ENCODE peak calls at places on chromosomes 1 and 21, in four cellular contexts. One of them, this sample, is unnamed.

GRCh38 chr1:171480035-171480434 is 5.3 kb upstream of the PRRC2C start:
- DNase-seq in progenitor cell of endocrine pancreas: no peak
- DNase-seq in bronchial epithelial cell: no peak
- DNase-seq in RWPE1: no peak
- DNase-seq in this sample: no peak

GRCh38 chr1:77044133-77044849 is 174.9 kb downstream of the PIGK start:
- DNase-seq in progenitor cell of endocrine pancreas: no peak
- DNase-seq in bronchial epithelial cell: peak; percentile 64
- DNase-seq in RWPE1: peak; percentile 51
- DNase-seq in this sample: no peak

GRCh38 chr1:200546577-200546976 is 74.0 kb downstream of the KIF14 start:
- DNase-seq in progenitor cell of endocrine pancreas: no peak
- DNase-seq in bronchial epithelial cell: no peak
- DNase-seq in RWPE1: no peak
- DNase-seq in this sample: no peak

GRCh38 chr1:40776236-40777072 is 7.1 kb upstream of the KCNQ4 start:
- DNase-seq in progenitor cell of endocrine pancreas: no peak
- DNase-seq in bronchial epithelial cell: no peak
- DNase-seq in RWPE1: no peak
- DNase-seq in this sample: no peak

GRCh38 chr1:232963366-232963765 is 13.0 kb downstream of the NTPCR start:
- DNase-seq in progenitor cell of endocrine pancreas: no peak
- DNase-seq in bronchial epithelial cell: no peak
- DNase-seq in RWPE1: no peak
- DNase-seq in this sample: no peak

GRCh38 chr1:89667691-89668090 is 34.8 kb downstream of the LRRC8C start:
- DNase-seq in progenitor cell of endocrine pancreas: no peak
- DNase-seq in bronchial epithelial cell: no peak
- DNase-seq in RWPE1: no peak
- DNase-seq in this sample: no peak

GRCh38 chr21:33977721-33978369 is 62.2 kb upstream of the ATP5PO start:
- DNase-seq in progenitor cell of endocrine pancreas: no peak
- DNase-seq in bronchial epithelial cell: no peak
- DNase-seq in RWPE1: no peak
- DNase-seq in this sample: no peak

GRCh38 chr1:118154220-118154619 is 30.8 kb downstream of the SPAG17 start:
- DNase-seq in progenitor cell of endocrine pancreas: no peak
- DNase-seq in bronchial epithelial cell: peak; percentile 56
- DNase-seq in RWPE1: peak; percentile 20
- DNase-seq in this sample: no peak

GRCh38 chr1:53070621-53071020 is 8.6 kb downstream of the PODN start:
- DNase-seq in progenitor cell of endocrine pancreas: peak; percentile 8
- DNase-seq in bronchial epithelial cell: no peak
- DNase-seq in RWPE1: no peak
- DNase-seq in this sample: no peak

GRCh38 chr1:26358411-26359384 is 4.8 kb upstream of the CRYBG2 start:
- DNase-seq in progenitor cell of endocrine pancreas: no peak
- DNase-seq in bronchial epithelial cell: peak; percentile 96
- DNase-seq in RWPE1: peak; percentile 42
- DNase-seq in this sample: peak; percentile 56

GRCh38 chr1:163315773-163316374 is 5.9 kb upstream of the NUF2 start:
- DNase-seq in progenitor cell of endocrine pancreas: no peak
- DNase-seq in bronchial epithelial cell: peak; percentile 46
- DNase-seq in RWPE1: peak; percentile 6
- DNase-seq in this sample: no peak

GRCh38 chr1:3893190-3893589 is 6.9 kb downstream of the C1orf174 start:
- DNase-seq in progenitor cell of endocrine pancreas: no peak
- DNase-seq in bronchial epithelial cell: no peak
- DNase-seq in RWPE1: no peak
- DNase-seq in this sample: no peak

GRCh38 chr1:64953241-64953640 is 13.1 kb downstream of the JAK1 start:
- DNase-seq in progenitor cell of endocrine pancreas: no peak
- DNase-seq in bronchial epithelial cell: no peak
- DNase-seq in RWPE1: no peak
- DNase-seq in this sample: no peak

GRCh38 chr1:23196627-23197328 is 20.5 kb downstream of the HTR1D start:
- DNase-seq in progenitor cell of endocrine pancreas: no peak
- DNase-seq in bronchial epithelial cell: peak; percentile 99
- DNase-seq in RWPE1: peak; percentile 94
- DNase-seq in this sample: no peak

GRCh38 chr1:225042263-225042662 is 112.8 kb downstream of the DNAH14 start:
- DNase-seq in progenitor cell of endocrine pancreas: no peak
- DNase-seq in bronchial epithelial cell: no peak
- DNase-seq in RWPE1: no peak
- DNase-seq in this sample: no peak

GRCh38 chr1:81699234-81699633 is 101.5 kb upstream of the ADGRL2 start:
- DNase-seq in progenitor cell of endocrine pancreas: no peak
- DNase-seq in bronchial epithelial cell: peak; percentile 99
- DNase-seq in RWPE1: peak; percentile 59
- DNase-seq in this sample: no peak

GRCh38 chr1:14880456-14881316 is 272.9 kb upstream of the TMEM51 start:
- DNase-seq in progenitor cell of endocrine pancreas: no peak
- DNase-seq in bronchial epithelial cell: peak; percentile 82
- DNase-seq in RWPE1: no peak
- DNase-seq in this sample: no peak

GRCh38 chr1:245216356-245217110 is 61.7 kb downstream of the KIF26B start:
- DNase-seq in progenitor cell of endocrine pancreas: no peak
- DNase-seq in bronchial epithelial cell: no peak
- DNase-seq in RWPE1: no peak
- DNase-seq in this sample: no peak

GRCh38 chr1:45622891-45623394 is 911 bp downstream of the CCDC17 start:
- DNase-seq in progenitor cell of endocrine pancreas: no peak
- DNase-seq in bronchial epithelial cell: no peak
- DNase-seq in RWPE1: no peak
- DNase-seq in this sample: no peak

GRCh38 chr1:45621895-45622266 is 2.0 kb downstream of the CCDC17 start:
- DNase-seq in progenitor cell of endocrine pancreas: no peak
- DNase-seq in bronchial epithelial cell: no peak
- DNase-seq in RWPE1: no peak
- DNase-seq in this sample: no peak

GRCh38 chr1:45620588-45621500 is 3.0 kb downstream of the CCDC17 start:
- DNase-seq in progenitor cell of endocrine pancreas: no peak
- DNase-seq in bronchial epithelial cell: no peak
- DNase-seq in RWPE1: no peak
- DNase-seq in this sample: no peak

GRCh38 chr1:45621501-45621836 is 2.4 kb downstream of the CCDC17 start:
- DNase-seq in progenitor cell of endocrine pancreas: no peak
- DNase-seq in bronchial epithelial cell: no peak
- DNase-seq in RWPE1: no peak
- DNase-seq in this sample: no peak

DNA sequence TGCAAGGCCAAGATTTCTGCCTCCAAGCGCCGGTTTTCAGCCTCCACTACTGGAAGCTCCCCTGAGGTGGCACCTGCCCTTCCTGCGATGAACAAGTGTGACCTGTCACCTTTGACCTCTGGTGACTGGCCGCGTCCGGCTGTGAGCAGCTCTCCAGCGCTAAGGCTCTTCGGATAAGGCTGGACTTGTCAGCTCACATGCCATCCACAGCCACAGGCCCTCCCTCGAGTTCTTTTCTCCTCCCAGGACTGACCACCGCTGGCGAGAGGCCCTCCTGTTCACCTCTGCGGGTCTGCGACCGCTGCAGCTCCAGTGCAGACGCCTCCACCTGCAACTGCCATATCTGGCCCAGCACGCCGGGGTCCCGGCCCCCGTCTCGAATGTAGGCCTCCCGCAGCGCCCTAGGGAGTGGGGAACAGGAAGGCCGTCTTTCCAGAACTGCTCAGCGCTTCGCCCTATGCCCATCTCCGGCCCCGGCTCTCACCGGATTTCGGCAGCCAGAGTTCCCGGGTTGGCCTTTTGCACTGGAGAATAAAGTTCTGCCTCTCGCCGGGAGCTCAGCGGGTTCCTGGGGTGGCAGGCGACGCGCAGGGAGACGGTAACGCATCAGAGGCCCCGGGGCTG is 1.5 kb downstream of the CCDC17 start:
- DNase-seq in progenitor cell of endocrine pancreas: no peak
- DNase-seq in bronchial epithelial cell: no peak
- DNase-seq in RWPE1: no peak
- DNase-seq in this sample: no peak
- TF ChIP-seq CTCF in progenitor cell of endocrine pancreas: no peak
- TF ChIP-seq CTCF in bronchial epithelial cell: no peak
- TF ChIP-seq CTCF in RWPE1: no peak
- TF ChIP-seq CTCF in this sample: no peak

DNA sequence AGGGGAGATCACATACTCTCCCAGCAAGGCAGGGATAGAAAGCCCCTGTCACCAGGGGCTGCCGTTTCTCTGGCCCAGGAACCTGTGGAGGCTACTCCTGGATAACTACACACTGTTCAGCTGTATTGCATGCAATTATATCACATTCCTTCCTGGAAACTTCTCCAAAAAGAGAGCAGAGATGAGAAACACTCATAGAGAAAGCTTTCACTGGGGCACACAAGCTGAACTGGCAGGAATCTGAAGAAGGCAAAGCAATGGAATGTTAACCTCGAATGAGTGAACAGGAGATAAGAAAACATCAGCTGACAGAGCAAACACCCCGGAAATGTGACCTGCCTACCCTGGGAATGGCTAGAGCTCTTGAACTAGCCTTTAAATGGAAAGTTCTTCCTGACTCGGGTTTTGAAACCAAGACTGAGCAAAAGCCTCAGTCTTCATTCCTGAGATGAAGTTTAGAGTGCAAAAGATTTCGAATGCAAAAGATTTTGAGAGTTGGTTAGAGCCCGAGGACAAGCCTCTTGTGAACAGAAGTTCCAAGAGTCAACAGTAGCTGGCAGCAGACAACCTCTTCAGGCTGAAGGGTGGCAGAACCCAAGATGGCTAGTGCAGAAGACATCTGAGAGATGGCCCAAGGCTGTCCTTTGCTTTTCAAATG is 32.3 kb downstream of the CCN1 start:
- DNase-seq in progenitor cell of endocrine pancreas: no peak
- DNase-seq in bronchial epithelial cell: peak; percentile 68
- DNase-seq in RWPE1: peak; percentile 39
- DNase-seq in this sample: no peak
- TF ChIP-seq CTCF in progenitor cell of endocrine pancreas: peak; percentile 39
- TF ChIP-seq CTCF in bronchial epithelial cell: peak; percentile 79
- TF ChIP-seq CTCF in RWPE1: no peak
- TF ChIP-seq CTCF in this sample: no peak

DNA sequence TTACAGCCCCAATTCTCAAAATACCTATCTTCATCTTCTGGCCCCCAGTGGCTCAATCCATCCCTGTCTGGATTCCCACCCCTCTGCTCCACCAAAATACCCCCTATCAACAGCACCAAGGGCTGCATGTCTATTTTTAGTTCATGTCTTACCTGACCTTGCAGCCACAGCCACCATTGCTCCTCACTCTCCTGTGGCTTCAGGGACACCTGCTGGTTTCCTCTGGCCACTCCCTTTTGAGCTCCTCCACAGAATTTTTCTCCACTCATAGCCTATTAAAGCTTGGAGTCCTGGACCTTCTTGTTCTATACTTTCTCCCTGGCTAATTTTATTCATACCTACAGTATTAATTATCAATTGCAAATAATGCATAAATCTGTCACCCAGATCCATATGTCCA is 125.3 kb upstream of the NGF start:
- DNase-seq in progenitor cell of endocrine pancreas: no peak
- DNase-seq in bronchial epithelial cell: no peak
- DNase-seq in RWPE1: no peak
- DNase-seq in this sample: no peak
- TF ChIP-seq CTCF in progenitor cell of endocrine pancreas: peak; percentile 45
- TF ChIP-seq CTCF in bronchial epithelial cell: peak; percentile 49
- TF ChIP-seq CTCF in RWPE1: no peak
- TF ChIP-seq CTCF in this sample: no peak

GRCh38 chr21:19807231-19807630 is 1191.0 kb upstream of the NCAM2 start:
- DNase-seq in progenitor cell of endocrine pancreas: no peak
- DNase-seq in bronchial epithelial cell: no peak
- DNase-seq in RWPE1: no peak
- DNase-seq in this sample: no peak
- TF ChIP-seq CTCF in progenitor cell of endocrine pancreas: no peak
- TF ChIP-seq CTCF in bronchial epithelial cell: no peak
- TF ChIP-seq CTCF in RWPE1: no peak
- TF ChIP-seq CTCF in this sample: no peak

GRCh38 chr1:18109756-18110597 is 2.4 kb downstream of the IGSF21 start:
- DNase-seq in progenitor cell of endocrine pancreas: peak; percentile 46
- DNase-seq in bronchial epithelial cell: no peak
- DNase-seq in RWPE1: no peak
- DNase-seq in this sample: no peak
- TF ChIP-seq CTCF in progenitor cell of endocrine pancreas: peak; percentile 63
- TF ChIP-seq CTCF in bronchial epithelial cell: peak; percentile 5
- TF ChIP-seq CTCF in RWPE1: no peak
- TF ChIP-seq CTCF in this sample: no peak